ENCODE peak calls at places on chromosomes 11 and 22, in four cellular contexts. H is mesenchymal stem cell, R is trophoblast cell, N is neuronal stem cell. X is an unnamed sample.

GRCh38 chr11:72391638-72392423 is 42.5 kb downstream of the CLPB start:
- DNase-seq in H (no peak), R (no peak), N (no peak), X (no peak)

GRCh38 chr22:50112151-50113118 is 22.6 kb downstream of the MOV10L1 start:
- DNase-seq in H (peak; percentile 89), R (no peak), N (no peak), X (peak; percentile 86)

GRCh38 chr11:99069831-99070444 is 49.2 kb downstream of the CNTN5 start:
- DNase-seq in H (peak; percentile 29), R (no peak), N (peak; percentile 31), X (no peak)

GRCh38 chr11:8809605-8810272 is 101.2 kb upstream of the AKIP1 start:
- DNase-seq in H (peak; percentile 55), R (no peak), N (no peak), X (no peak)

GRCh38 chr22:44881624-44882023 is 128.2 kb downstream of the PHF21B start:
- DNase-seq in H (no peak), R (no peak), N (no peak), X (no peak)

GRCh38 chr22:48301421-48301820 is 1526.3 kb downstream of the BRD1 start:
- DNase-seq in H (no peak), R (no peak), N (no peak), X (no peak)

GRCh38 chr11:12602421-12602820 is 71.8 kb upstream of the TEAD1 start:
- DNase-seq in H (peak; percentile 18), R (no peak), N (no peak), X (no peak)

GRCh38 chr11:27902981-27903624 is 202.8 kb upstream of the BDNF start:
- DNase-seq in H (peak; percentile 66), R (no peak), N (no peak), X (peak; percentile 73)

GRCh38 chr11:289706-290620 is 1.0 kb downstream of the PGGHG start:
- DNase-seq in H (no peak), R (no peak), N (no peak), X (no peak)

GRCh38 chr11:9758676-9759518 is 95.0 kb downstream of the SWAP70 start:
- DNase-seq in H (peak; percentile 88), R (peak; percentile 87), N (no peak), X (peak; percentile 64)

GRCh38 chr22:48868554-48868953 is 959.1 kb downstream of the BRD1 start:
- DNase-seq in H (no peak), R (no peak), N (no peak), X (no peak)

GRCh38 chr11:35272391-35272821 is 133.4 kb downstream of the CD44 start:
- DNase-seq in H (peak; percentile 23), R (no peak), N (no peak), X (no peak)

GRCh38 chr11:92960886-92961285 is 8.6 kb upstream of the MTNR1B start:
- DNase-seq in H (no peak), R (no peak), N (no peak), X (no peak)

GRCh38 chr11:1916986-1917522 is 2.4 kb upstream of the TNNT3 start:
- DNase-seq in H (no peak), R (no peak), N (no peak), X (no peak)

GRCh38 chr11:1457326-1457680 is 29.3 kb downstream of the MOB2 start:
- DNase-seq in H (no peak), R (no peak), N (no peak), X (no peak)

GRCh38 chr22:19996694-19997384 is 19.8 kb downstream of the ARVCF start:
- DNase-seq in H (no peak), R (no peak), N (no peak), X (no peak)

GRCh38 chr22:28800308-28801041 is at the start of gene XBP1:
- DNase-seq in H (peak; percentile 95), R (peak; percentile 96), N (peak; percentile 92), X (peak; percentile 93)
- H3K4ac ChIP-seq in H (peak within 1 kb of the TSS; percentile 98), R (peak within 1 kb of the TSS; percentile 98), N (no peak within 1 kb of the TSS), X (peak within 1 kb of the TSS; percentile 99)

GRCh38 chr11:65498727-65498976 is 193 bp upstream of the MALAT1 start:
- DNase-seq in H (no peak), R (no peak), N (no peak), X (no peak)

GRCh38 chr11:65498977-65499712 is at the start of gene MALAT1:
- DNase-seq in H (peak; percentile 97), R (peak; percentile 85), N (peak; percentile 95), X (peak; percentile 94)

GRCh38 chr11:65497141-65498041 is 1.5 kb upstream of the MALAT1 start:
- DNase-seq in H (peak; percentile 99), R (peak; percentile 100), N (peak; percentile 99), X (peak; percentile 97)

GRCh38 chr11:65498042-65498726 is 661 bp upstream of the MALAT1 start:
- DNase-seq in H (peak; percentile 82), R (peak; percentile 17), N (no peak), X (peak; percentile 68)

GRCh38 chr11:65496304-65497140 is 2.3 kb upstream of the MALAT1 start:
- DNase-seq in H (peak; percentile 61), R (no peak), N (no peak), X (peak; percentile 48)
- H3K4ac ChIP-seq in H (no peak overlapping the region), R (peak overlapping the region; percentile 94), N (no peak overlapping the region), X (peak overlapping the region; percentile 95)

DNA sequence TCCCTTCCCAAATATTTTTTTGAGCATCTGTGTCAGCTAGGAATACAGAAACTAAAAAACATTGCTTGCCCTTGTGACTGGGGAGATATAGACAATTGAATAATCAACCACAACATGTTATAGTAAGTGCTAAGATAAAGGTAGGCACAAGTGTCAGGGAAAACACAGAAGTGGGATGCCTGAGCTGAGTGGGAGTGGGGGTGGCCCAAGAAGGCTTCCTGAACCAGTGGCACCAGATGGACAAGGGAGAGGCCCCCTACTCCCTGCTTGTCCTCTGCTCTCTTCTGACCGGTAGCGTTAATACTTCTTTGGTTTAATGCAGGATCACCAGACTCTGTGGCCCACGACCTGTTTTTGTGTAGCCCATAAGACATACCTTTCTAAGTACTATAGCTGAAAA is 48.8 kb downstream of the PACS1 start:
- DNase-seq in H (no peak), R (no peak), N (no peak), X (no peak)
- H3K4ac ChIP-seq in H (peak overlapping the region; percentile 93), R (peak overlapping the region; percentile 31), N (no peak overlapping the region), X (peak overlapping the region; percentile 97)

GRCh38 chr11:113876074-113876797 is 864 bp upstream of the USP28 start:
- DNase-seq in H (no peak), R (no peak), N (no peak), X (no peak)

GRCh38 chr11:113874920-113875413 is 405 bp downstream of the USP28 start:
- DNase-seq in H (peak; percentile 62), R (peak; percentile 17), N (no peak), X (peak; percentile 35)

GRCh38 chr11:113875414-113876073 is at the start of gene USP28:
- DNase-seq in H (peak; percentile 94), R (peak; percentile 98), N (peak; percentile 95), X (peak; percentile 95)

GRCh38 chr11:113877673-113878060 is 2.3 kb upstream of the USP28 start:
- DNase-seq in H (no peak), R (no peak), N (no peak), X (no peak)

GRCh38 chr11:113876798-113877672 is 1.7 kb upstream of the USP28 start:
- DNase-seq in H (no peak), R (no peak), N (no peak), X (no peak)
- H3K4ac ChIP-seq in H (no peak overlapping the region), R (no peak overlapping the region), N (no peak overlapping the region), X (no peak overlapping the region)

GRCh38 chr11:46120361-46120710 is 918 bp downstream of the PHF21A start:
- DNase-seq in H (no peak), R (no peak), N (no peak), X (no peak)

GRCh38 chr11:46120711-46121327 is 435 bp downstream of the PHF21A start:
- DNase-seq in H (peak; percentile 91), R (peak; percentile 35), N (peak; percentile 73), X (peak; percentile 78)

GRCh38 chr11:46122955-46123354 is 1.7 kb upstream of the PHF21A start:
- DNase-seq in H (peak; percentile 64), R (no peak), N (no peak), X (peak; percentile 53)

GRCh38 chr11:46121724-46122477 is 647 bp upstream of the PHF21A start:
- DNase-seq in H (peak; percentile 96), R (peak; percentile 79), N (peak; percentile 84), X (peak; percentile 95)

GRCh38 chr11:46121328-46121723 is at the start of gene PHF21A:
- DNase-seq in H (peak; percentile 96), R (peak; percentile 81), N (peak; percentile 88), X (peak; percentile 93)
- H3K4ac ChIP-seq in H (no peak within 1 kb of the TSS), R (peak within 1 kb of the TSS; percentile 58), N (no peak within 1 kb of the TSS), X (peak within 1 kb of the TSS; percentile 90)

DNA sequence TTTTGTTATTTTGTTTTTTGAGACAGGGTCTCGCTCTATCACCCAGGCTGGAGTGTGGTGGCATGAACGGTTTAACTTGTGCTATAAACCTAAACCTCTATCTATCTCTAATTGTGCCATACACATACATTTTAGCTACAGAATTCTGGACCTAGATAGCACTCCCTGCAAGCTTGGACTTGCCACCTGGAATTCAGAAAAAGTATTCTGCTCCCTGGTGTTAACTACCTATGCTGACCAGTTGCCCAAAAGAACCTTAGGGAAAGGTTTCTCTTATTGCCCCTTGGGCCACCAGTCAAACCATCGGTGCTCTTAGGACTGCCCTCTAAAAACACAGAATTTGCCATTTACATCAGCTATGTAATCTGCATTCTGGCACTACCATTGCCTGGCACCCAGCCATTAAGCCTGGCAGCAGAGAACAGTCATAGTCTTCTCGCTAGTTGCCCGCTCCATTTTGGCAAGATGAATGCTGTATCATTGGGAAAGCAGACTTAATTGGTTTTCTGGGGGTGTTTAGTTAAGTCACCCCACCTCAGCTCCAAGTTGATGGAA is 55.3 kb downstream of the ETS1 start:
- DNase-seq in H (no peak), R (no peak), N (no peak), X (no peak)
- H3K4ac ChIP-seq in H (no peak overlapping the region), R (no peak overlapping the region), N (no peak overlapping the region), X (no peak overlapping the region)

GRCh38 chr22:31945478-31945815 is 1.1 kb downstream of the YWHAH start:
- DNase-seq in H (no peak), R (no peak), N (no peak), X (no peak)
- H3K4ac ChIP-seq in H (peak overlapping the region; percentile 54), R (peak overlapping the region; percentile 99), N (no peak overlapping the region), X (peak overlapping the region; percentile 96)

GRCh38 chr11:46912526-46913150 is 5.7 kb downstream of the LRP4 start:
- DNase-seq in H (peak; percentile 48), R (no peak), N (peak; percentile 62), X (no peak)
- H3K4ac ChIP-seq in H (peak overlapping the region; percentile 57), R (no peak overlapping the region), N (no peak overlapping the region), X (peak overlapping the region; percentile 15)

X was measured in IMR-90.